ENCODE peak calls at places on chromosomes 6 and 20, in ten cellular contexts. C, K, W, V, L, P, S, O, N and R are unnamed samples.

GRCh38 chr20:63577317-63577894 is 3.4 kb upstream of the HELZ2 start:
- DNase-seq in C (no peak), K (no peak), W (no peak), V (no peak), L (no peak), P (no peak), S (peak; percentile 83), O (no peak), N (no peak), R (no peak)

GRCh38 chr6:123803862-123804681 is at the start of gene NKAIN2:
- DNase-seq in C (no peak), K (peak; percentile 30), W (peak; percentile 60), V (peak; percentile 71), L (no peak), P (no peak), S (peak; percentile 80), O (no peak), N (no peak), R (peak; percentile 27)

GRCh38 chr6:3318226-3318625 is 59.5 kb downstream of the PSMG4 start:
- DNase-seq in C (peak; percentile 10), K (no peak), W (no peak), V (peak; percentile 74), L (no peak), P (peak; percentile 21), S (no peak), O (no peak), N (no peak), R (no peak)

GRCh38 chr6:43284986-43285385 is 13.1 kb upstream of the SLC22A7 start:
- DNase-seq in C (no peak), K (no peak), W (no peak), V (no peak), L (no peak), P (no peak), S (peak; percentile 26), O (peak; percentile 30), N (no peak), R (no peak)

GRCh38 chr6:118743744-118744143 is 92.4 kb upstream of the CEP85L start:
- DNase-seq in C (no peak), K (no peak), W (no peak), V (no peak), L (no peak), P (no peak), S (no peak), O (peak; percentile 55), N (no peak), R (no peak)

GRCh38 chr6:72464791-72465691 is 156.8 kb upstream of the KCNQ5 start:
- DNase-seq in C (peak; percentile 20), K (peak; percentile 38), W (no peak), V (no peak), L (no peak), P (no peak), S (no peak), O (peak; percentile 88), N (no peak), R (no peak)

GRCh38 chr6:28771401-28772267 is 152.2 kb downstream of the TRIM27 start:
- DNase-seq in C (no peak), K (no peak), W (no peak), V (no peak), L (no peak), P (no peak), S (no peak), O (no peak), N (peak; percentile 12), R (no peak)

GRCh38 chr6:13432526-13433218 is 54.7 kb downstream of the GFOD1 start:
- DNase-seq in C (no peak), K (no peak), W (no peak), V (no peak), L (no peak), P (no peak), S (no peak), O (no peak), N (no peak), R (no peak)

GRCh38 chr20:3156811-3157619 is 2.6 kb downstream of the FASTKD5 start:
- DNase-seq in C (no peak), K (no peak), W (no peak), V (no peak), L (no peak), P (no peak), S (no peak), O (peak; percentile 40), N (no peak), R (no peak)

GRCh38 chr6:169185011-169185521 is 68.6 kb downstream of the THBS2 start:
- DNase-seq in C (no peak), K (no peak), W (no peak), V (no peak), L (no peak), P (no peak), S (no peak), O (no peak), N (no peak), R (no peak)

GRCh38 chr6:125789167-125789566 is 1.6 kb upstream of the NCOA7 start:
- DNase-seq in C (no peak), K (no peak), W (no peak), V (peak; percentile 73), L (peak; percentile 59), P (no peak), S (peak; percentile 69), O (peak; percentile 13), N (no peak), R (no peak)
- H3K4me3 ChIP-seq in C (no peak overlapping the region), K (no peak overlapping the region), W (peak overlapping the region; percentile 92), V (no peak overlapping the region), L (no peak overlapping the region), P (no peak overlapping the region), S (no peak overlapping the region), O (no peak overlapping the region), N (no peak overlapping the region), R (no peak overlapping the region)

GRCh38 chr6:156111913-156112312 is 656.3 kb upstream of the NOX3 start:
- DNase-seq in C (no peak), K (no peak), W (no peak), V (no peak), L (no peak), P (no peak), S (no peak), O (no peak), N (no peak), R (no peak)
- H3K9me3 ChIP-seq in C (no peaks in the 10 kb centered on the region), K (no peaks in the 10 kb centered on the region), W (no peaks in the 10 kb centered on the region), V (no peaks in the 10 kb centered on the region), L (no peaks in the 10 kb centered on the region), P (no peaks in the 10 kb centered on the region), S (no peaks in the 10 kb centered on the region), O (no peaks in the 10 kb centered on the region), N (no peaks in the 10 kb centered on the region), R (no peaks in the 10 kb centered on the region)

GRCh38 chr6:17474289-17474688 is 80.9 kb downstream of the CAP2 start:
- DNase-seq in C (no peak), K (no peak), W (no peak), V (no peak), L (no peak), P (no peak), S (no peak), O (no peak), N (no peak), R (no peak)
- H3K4me1 ChIP-seq in C (no peaks in the 10 kb centered on the region), K (no peaks in the 10 kb centered on the region), W (peaks cover 13% of the 10 kb centered on the region), V (no peaks in the 10 kb centered on the region), L (peaks cover 70% of the 10 kb centered on the region), P (no peaks in the 10 kb centered on the region), S (peaks cover 71% of the 10 kb centered on the region), O (peaks cover 31% of the 10 kb centered on the region), N (peaks cover 29% of the 10 kb centered on the region), R (no peaks in the 10 kb centered on the region)

DNA sequence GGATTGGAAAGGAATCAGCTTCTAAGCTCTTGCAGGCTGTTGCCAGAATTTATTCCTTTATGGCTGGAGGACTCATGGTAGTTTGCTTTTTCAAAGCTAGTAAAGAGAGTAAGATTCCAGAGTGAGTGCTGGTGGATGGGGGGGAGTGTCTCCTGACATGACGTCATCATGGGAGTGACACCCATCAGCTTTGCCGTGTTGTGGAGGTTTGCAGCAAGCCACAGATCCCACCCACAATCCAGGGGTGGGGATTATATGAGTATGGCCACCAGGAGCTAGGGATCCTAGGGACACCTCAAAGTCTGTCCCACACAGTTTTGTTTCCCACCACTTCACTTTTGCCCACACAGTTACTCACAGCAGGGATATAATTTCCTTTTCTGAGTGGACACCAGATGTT is 28.7 kb upstream of the PMEPA1 start:
- DNase-seq in C (no peak), K (no peak), W (no peak), V (no peak), L (no peak), P (no peak), S (peak; percentile 12), O (peak; percentile 17), N (no peak), R (no peak)
- H3K4me3 ChIP-seq in C (no peak overlapping the region), K (no peak overlapping the region), W (no peak overlapping the region), V (no peak overlapping the region), L (no peak overlapping the region), P (no peak overlapping the region), S (no peak overlapping the region), O (no peak overlapping the region), N (no peak overlapping the region), R (no peak overlapping the region)

DNA sequence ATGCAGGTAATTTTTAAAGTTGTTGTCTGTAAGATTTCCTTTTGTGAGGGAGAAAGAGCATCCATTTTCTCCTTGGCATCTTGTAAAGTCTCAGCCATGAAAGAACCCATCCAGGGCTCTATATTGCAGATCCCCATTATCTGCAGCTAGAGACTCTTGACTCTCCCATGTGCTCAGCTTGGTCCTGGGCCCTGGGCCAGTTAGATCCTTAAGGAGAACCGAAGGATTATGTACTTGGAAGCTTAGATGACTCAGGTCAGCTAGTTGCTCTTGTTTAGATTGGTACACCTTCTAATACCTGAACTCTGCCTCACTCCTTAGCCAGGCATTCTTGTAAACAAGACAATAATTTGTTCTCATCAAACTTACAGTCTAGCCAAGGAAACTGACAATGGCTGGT is 1617.6 kb downstream of the KHDRBS2 start:
- DNase-seq in C (no peak), K (peak; percentile 37), W (no peak), V (no peak), L (no peak), P (no peak), S (no peak), O (no peak), N (no peak), R (no peak)
- H3K9me3 ChIP-seq in C (no peaks in the 10 kb centered on the region), K (peaks cover 39% of the 10 kb centered on the region), W (peaks cover 5% of the 10 kb centered on the region), V (peaks cover 55% of the 10 kb centered on the region), L (peaks cover 3% of the 10 kb centered on the region), P (no peaks in the 10 kb centered on the region), S (no peaks in the 10 kb centered on the region), O (no peaks in the 10 kb centered on the region), N (peaks cover 3% of the 10 kb centered on the region), R (no peaks in the 10 kb centered on the region)